ENCODE peak calls at places on chromosome 21, in five cellular contexts. One of them, this sample, is unnamed.

GRCh38 chr21:38241029-38241740 is 15.6 kb upstream of the KCNJ15 start:
- DNase-seq in A549: no peak
- DNase-seq in retinal pigment epithelial cell: no peak
- DNase-seq in epithelial cell of esophagus: no peak
- DNase-seq in body of pancreas: peak
- DNase-seq in this sample: peak

GRCh38 chr21:15293251-15293650 is 228.5 kb upstream of the NRIP1 start:
- DNase-seq in body of pancreas: no peak
- DNase-seq in retinal pigment epithelial cell: peak
- DNase-seq in epithelial cell of esophagus: peak
- DNase-seq in A549: peak
- DNase-seq in this sample: no peak

GRCh38 chr21:45552696-45553391 is 10.6 kb upstream of the SLC19A1 start:
- DNase-seq in epithelial cell of esophagus: no peak
- DNase-seq in A549: no peak
- DNase-seq in body of pancreas: no peak
- DNase-seq in retinal pigment epithelial cell: no peak
- DNase-seq in this sample: no peak

GRCh38 chr21:25103500-25104207 is 503.6 kb downstream of the MRPL39 start:
- DNase-seq in A549: no peak
- DNase-seq in body of pancreas: no peak
- DNase-seq in retinal pigment epithelial cell: no peak
- DNase-seq in epithelial cell of esophagus: no peak
- DNase-seq in this sample: no peak

GRCh38 chr21:34187935-34188334 is 114.6 kb downstream of the MRPS6 start:
- DNase-seq in epithelial cell of esophagus: no peak
- DNase-seq in retinal pigment epithelial cell: no peak
- DNase-seq in body of pancreas: no peak
- DNase-seq in A549: no peak
- DNase-seq in this sample: no peak

GRCh38 chr21:36966846-36967657 is 583 bp upstream of the HLCS start:
- DNase-seq in A549: no peak
- DNase-seq in body of pancreas: no peak
- DNase-seq in retinal pigment epithelial cell: no peak
- DNase-seq in epithelial cell of esophagus: no peak
- DNase-seq in this sample: no peak

GRCh38 chr21:33443174-33443573 is 36.6 kb downstream of the TMEM50B start:
- DNase-seq in epithelial cell of esophagus: no peak
- DNase-seq in A549: no peak
- DNase-seq in retinal pigment epithelial cell: no peak
- DNase-seq in body of pancreas: no peak
- DNase-seq in this sample: no peak

GRCh38 chr21:39788383-39788782 is 43.4 kb downstream of the IGSF5 start:
- DNase-seq in body of pancreas: peak
- DNase-seq in retinal pigment epithelial cell: peak
- DNase-seq in epithelial cell of esophagus: peak
- DNase-seq in A549: peak
- DNase-seq in this sample: peak

GRCh38 chr21:45820171-45821091 is 161.1 kb upstream of the COL6A1 start:
- DNase-seq in retinal pigment epithelial cell: peak
- DNase-seq in A549: peak
- DNase-seq in body of pancreas: peak
- DNase-seq in epithelial cell of esophagus: peak
- DNase-seq in this sample: peak

GRCh38 chr21:33368576-33368975 is 34.6 kb upstream of the IFNGR2 start:
- DNase-seq in retinal pigment epithelial cell: no peak
- DNase-seq in A549: no peak
- DNase-seq in body of pancreas: no peak
- DNase-seq in epithelial cell of esophagus: no peak
- DNase-seq in this sample: no peak

GRCh38 chr21:14383596-14384210 is 757 bp upstream of the HSPA13 start:
- DNase-seq in retinal pigment epithelial cell: peak
- DNase-seq in A549: no peak
- DNase-seq in body of pancreas: no peak
- DNase-seq in epithelial cell of esophagus: no peak
- DNase-seq in this sample: no peak

GRCh38 chr21:46474365-46474764 is 15.7 kb downstream of the DIP2A start:
- DNase-seq in epithelial cell of esophagus: no peak
- DNase-seq in body of pancreas: no peak
- DNase-seq in retinal pigment epithelial cell: no peak
- DNase-seq in A549: no peak
- DNase-seq in this sample: no peak

GRCh38 chr21:46581780-46582307 is 23.0 kb downstream of the S100B start:
- DNase-seq in A549: no peak
- DNase-seq in body of pancreas: no peak
- DNase-seq in retinal pigment epithelial cell: no peak
- DNase-seq in epithelial cell of esophagus: no peak
- DNase-seq in this sample: no peak

GRCh38 chr21:15199414-15199813 is 134.6 kb upstream of the NRIP1 start:
- DNase-seq in body of pancreas: no peak
- DNase-seq in retinal pigment epithelial cell: no peak
- DNase-seq in A549: no peak
- DNase-seq in epithelial cell of esophagus: no peak
- DNase-seq in this sample: no peak

GRCh38 chr21:25176637-25177412 is 430.5 kb downstream of the MRPL39 start:
- DNase-seq in epithelial cell of esophagus: no peak
- DNase-seq in body of pancreas: no peak
- DNase-seq in retinal pigment epithelial cell: peak
- DNase-seq in A549: no peak
- DNase-seq in this sample: no peak

GRCh38 chr21:44816761-44817505 is 929 bp downstream of the SUMO3 start:
- DNase-seq in body of pancreas: no peak
- DNase-seq in epithelial cell of esophagus: no peak
- DNase-seq in A549: no peak
- DNase-seq in retinal pigment epithelial cell: no peak
- DNase-seq in this sample: no peak

GRCh38 chr21:45341779-45342178 is 54.1 kb upstream of the POFUT2 start:
- DNase-seq in body of pancreas: no peak
- DNase-seq in retinal pigment epithelial cell: no peak
- DNase-seq in A549: no peak
- DNase-seq in epithelial cell of esophagus: peak
- DNase-seq in this sample: no peak

GRCh38 chr21:25518491-25518911 is 88.8 kb downstream of the MRPL39 start:
- DNase-seq in A549: no peak
- DNase-seq in body of pancreas: no peak
- DNase-seq in retinal pigment epithelial cell: no peak
- DNase-seq in epithelial cell of esophagus: peak
- DNase-seq in this sample: no peak

GRCh38 chr21:44421901-44422840 is 33.1 kb upstream of the LRRC3 start:
- DNase-seq in retinal pigment epithelial cell: no peak
- DNase-seq in A549: no peak
- DNase-seq in body of pancreas: no peak
- DNase-seq in epithelial cell of esophagus: no peak
- DNase-seq in this sample: no peak

GRCh38 chr21:45847870-45848269 is 133.7 kb upstream of the COL6A1 start:
- DNase-seq in A549: no peak
- DNase-seq in body of pancreas: no peak
- DNase-seq in retinal pigment epithelial cell: no peak
- DNase-seq in epithelial cell of esophagus: no peak
- DNase-seq in this sample: no peak

GRCh38 chr21:15831497-15831896 is 101.7 kb downstream of the USP25 start:
- DNase-seq in body of pancreas: no peak
- DNase-seq in retinal pigment epithelial cell: no peak
- DNase-seq in epithelial cell of esophagus: no peak
- DNase-seq in A549: no peak
- DNase-seq in this sample: no peak

GRCh38 chr21:45269861-45270260 is 17.8 kb downstream of the POFUT2 start:
- DNase-seq in body of pancreas: no peak
- DNase-seq in retinal pigment epithelial cell: no peak
- DNase-seq in epithelial cell of esophagus: no peak
- DNase-seq in A549: no peak
- DNase-seq in this sample: no peak

GRCh38 chr21:37700641-37701202 is 215.5 kb downstream of the KCNJ6 start:
- DNase-seq in A549: peak
- DNase-seq in epithelial cell of esophagus: peak
- DNase-seq in retinal pigment epithelial cell: peak
- DNase-seq in body of pancreas: peak
- DNase-seq in this sample: peak

GRCh38 chr21:34544032-34544496 is 32.1 kb upstream of the KCNE1 start:
- DNase-seq in epithelial cell of esophagus: peak
- DNase-seq in A549: peak
- DNase-seq in retinal pigment epithelial cell: peak
- DNase-seq in body of pancreas: peak
- DNase-seq in this sample: peak

GRCh38 chr21:32958288-32958992 is 67.3 kb upstream of the OLIG2 start:
- DNase-seq in body of pancreas: no peak
- DNase-seq in A549: no peak
- DNase-seq in retinal pigment epithelial cell: no peak
- DNase-seq in epithelial cell of esophagus: peak
- DNase-seq in this sample: no peak

GRCh38 chr21:44315691-44316208 is 15.9 kb downstream of the PFKL start:
- DNase-seq in retinal pigment epithelial cell: no peak
- DNase-seq in A549: no peak
- DNase-seq in epithelial cell of esophagus: no peak
- DNase-seq in body of pancreas: no peak
- DNase-seq in this sample: no peak

GRCh38 chr21:46093668-46094400 is 4.1 kb upstream of the COL6A2 start:
- DNase-seq in epithelial cell of esophagus: no peak
- DNase-seq in body of pancreas: no peak
- DNase-seq in A549: no peak
- DNase-seq in retinal pigment epithelial cell: no peak
- DNase-seq in this sample: no peak

DNA sequence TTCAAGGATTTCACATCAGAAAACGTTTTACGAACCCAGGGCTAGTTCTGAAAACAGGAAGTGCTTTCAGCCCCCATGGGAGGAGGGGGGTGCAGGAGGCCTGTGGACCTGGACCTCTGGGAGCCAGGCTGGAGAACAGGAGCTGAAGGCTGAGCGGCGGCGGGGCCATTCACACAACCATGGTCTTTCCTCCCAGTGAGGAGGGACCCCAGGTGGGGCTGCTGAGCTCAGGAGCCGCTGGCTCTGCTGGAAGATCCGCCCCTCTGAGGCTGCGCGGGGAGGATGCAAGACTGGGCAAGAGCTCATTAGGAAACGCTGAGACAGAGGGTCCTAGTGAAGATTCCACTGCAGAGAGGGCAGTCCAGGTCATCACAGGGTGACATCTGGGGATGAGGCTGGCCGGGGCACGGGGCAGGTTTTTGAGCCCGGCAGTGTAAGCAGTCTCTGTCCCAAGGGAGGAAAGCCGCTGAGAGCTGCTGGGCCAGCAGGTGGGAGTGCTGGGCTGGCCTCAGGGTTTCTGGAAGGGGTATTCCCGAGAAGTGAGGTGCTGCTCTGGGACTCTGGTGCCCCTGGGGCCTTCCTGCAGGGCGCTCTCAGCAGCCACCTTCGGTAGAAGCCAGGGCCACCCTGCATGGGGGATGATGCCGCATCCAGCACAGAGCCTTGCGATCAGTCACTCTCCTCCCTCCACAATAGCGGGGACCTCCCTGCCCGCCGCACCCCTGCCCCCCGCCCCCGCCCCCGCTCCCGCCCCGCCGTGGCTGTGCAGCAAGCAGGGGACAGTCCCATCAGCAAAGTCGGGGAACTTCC is 7.5 kb downstream of the MX2 start:
- DNase-seq in A549: no peak
- DNase-seq in retinal pigment epithelial cell: no peak
- DNase-seq in body of pancreas: peak
- DNase-seq in epithelial cell of esophagus: no peak
- DNase-seq in this sample: no peak
- H3K4me3 ChIP-seq in A549: no peak
- H3K4me3 ChIP-seq in retinal pigment epithelial cell: no peak
- H3K4me3 ChIP-seq in body of pancreas: no peak
- H3K4me3 ChIP-seq in epithelial cell of esophagus: no peak
- H3K4me3 ChIP-seq in this sample: no peak

DNA sequence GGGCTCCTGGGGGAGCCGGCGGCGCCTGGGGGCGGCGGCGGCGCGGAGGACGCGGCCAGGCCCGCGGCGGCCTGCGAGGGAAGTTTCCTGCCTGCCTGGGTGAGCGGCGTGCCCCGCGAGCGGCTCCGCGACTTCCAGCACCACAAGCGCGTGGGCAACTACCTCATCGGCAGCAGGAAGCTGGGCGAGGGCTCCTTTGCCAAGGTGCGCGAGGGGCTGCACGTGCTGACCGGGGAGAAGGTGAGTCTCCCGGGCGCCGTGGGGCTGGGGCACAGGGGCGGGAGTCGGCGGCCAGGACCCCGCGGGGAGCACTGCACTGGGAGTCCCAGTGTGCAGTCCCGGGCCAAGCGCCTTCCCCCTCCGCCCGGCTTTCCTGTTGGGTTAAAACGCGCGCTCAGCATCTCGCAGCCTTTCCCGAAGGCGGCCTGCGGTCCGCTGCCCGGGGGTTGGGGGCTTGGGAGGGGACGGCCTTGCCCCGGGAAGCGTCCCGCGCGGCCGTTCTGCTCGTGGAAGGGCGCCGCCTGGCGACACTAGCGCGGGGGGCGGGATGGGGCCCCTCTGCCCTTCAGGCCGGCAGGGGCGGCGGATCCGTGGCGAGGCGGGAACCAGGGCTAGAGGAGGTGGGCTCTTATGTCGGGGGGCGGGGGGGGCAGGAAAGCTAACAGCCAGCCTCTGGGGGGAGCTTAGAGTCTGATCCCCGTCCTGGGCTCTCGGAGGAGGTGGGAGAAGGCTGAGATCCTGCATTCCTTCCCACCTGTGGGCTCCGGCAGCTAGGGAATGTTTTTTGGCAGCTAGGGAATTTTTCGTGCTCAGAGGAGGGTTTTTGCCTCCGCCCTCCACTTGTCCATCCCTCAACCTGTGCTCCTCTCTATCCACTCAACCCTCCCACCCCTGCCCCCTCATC is 1.1 kb downstream of the HUNK start:
- DNase-seq in retinal pigment epithelial cell: no peak
- DNase-seq in epithelial cell of esophagus: no peak
- DNase-seq in body of pancreas: peak
- DNase-seq in A549: peak
- DNase-seq in this sample: no peak
- TF ChIP-seq CTCF in retinal pigment epithelial cell: peak
- TF ChIP-seq CTCF in epithelial cell of esophagus: peak
- TF ChIP-seq CTCF in body of pancreas: peak
- TF ChIP-seq CTCF in A549: peak
- TF ChIP-seq CTCF in this sample: peak

GRCh38 chr21:28454978-28455600 is 537.6 kb downstream of the LTN1 start:
- DNase-seq in epithelial cell of esophagus: no peak
- DNase-seq in retinal pigment epithelial cell: no peak
- DNase-seq in A549: no peak
- DNase-seq in body of pancreas: no peak
- DNase-seq in this sample: no peak
- H3K4me3 ChIP-seq in epithelial cell of esophagus: no peak
- H3K4me3 ChIP-seq in retinal pigment epithelial cell: no peak
- H3K4me3 ChIP-seq in A549: no peak
- H3K4me3 ChIP-seq in body of pancreas: no peak
- H3K4me3 ChIP-seq in this sample: no peak

DNA sequence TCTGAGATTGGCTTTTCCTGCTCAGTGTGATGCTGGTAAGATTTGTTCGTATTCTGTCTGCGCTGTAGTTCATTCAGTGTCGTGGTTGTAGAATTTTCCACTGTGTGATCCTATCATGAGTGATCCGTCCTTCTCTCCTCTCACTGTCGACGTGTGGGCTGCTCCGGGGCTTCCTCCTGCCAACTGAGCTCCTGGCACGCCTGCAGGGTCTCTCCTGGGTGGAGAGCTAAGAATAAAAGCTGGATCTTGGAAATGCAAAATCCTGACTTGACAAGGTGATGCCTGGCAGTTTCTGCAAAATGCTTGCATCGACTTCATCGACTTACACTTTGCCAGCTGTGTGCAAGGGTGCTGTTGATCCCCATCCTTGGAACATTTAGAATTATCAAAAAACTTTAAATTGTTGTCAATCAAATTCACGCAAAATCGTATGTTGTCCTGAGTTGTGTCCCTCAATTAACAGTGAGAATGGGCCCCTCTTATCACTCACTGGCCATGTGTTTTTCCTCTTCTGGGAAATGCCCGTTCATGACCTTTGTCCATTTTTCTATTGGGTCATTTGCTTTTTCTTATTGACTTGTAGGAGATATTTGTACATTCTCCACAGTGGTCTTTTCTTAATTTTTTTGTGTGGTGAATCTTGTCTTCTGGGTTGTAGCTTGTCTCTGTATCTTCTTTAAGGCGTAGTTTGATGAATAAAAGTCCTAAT is 125.5 kb downstream of the CRYAA start:
- DNase-seq in A549: no peak
- DNase-seq in retinal pigment epithelial cell: no peak
- DNase-seq in body of pancreas: no peak
- DNase-seq in epithelial cell of esophagus: no peak
- DNase-seq in this sample: no peak
- TF ChIP-seq CTCF in A549: no peak
- TF ChIP-seq CTCF in retinal pigment epithelial cell: no peak
- TF ChIP-seq CTCF in body of pancreas: no peak
- TF ChIP-seq CTCF in epithelial cell of esophagus: no peak
- TF ChIP-seq CTCF in this sample: no peak

This sample was measured in LNCaP clone FGC.